ENCODE peak calls at places on chromosomes 16 and 17, in ten cellular contexts. One of them, this sample, is unnamed.

GRCh38 chr16:1080801-1081733 is 8.5 kb downstream of the SSTR5 start:
- DNase-seq in stomach: no peak
- DNase-seq in breast epithelium: no peak
- DNase-seq in OCI-LY7: no peak
- DNase-seq in hepatocyte: no peak
- DNase-seq in IMR-90: no peak
- DNase-seq in fibroblast of lung: no peak
- DNase-seq in cardiac muscle cell: no peak
- DNase-seq in transverse colon: no peak
- DNase-seq in PC-9: no peak
- DNase-seq in this sample: no peak

GRCh38 chr16:24700549-24701392 is 28.7 kb upstream of the TNRC6A start:
- DNase-seq in stomach: peak
- DNase-seq in breast epithelium: peak
- DNase-seq in OCI-LY7: no peak
- DNase-seq in hepatocyte: peak
- DNase-seq in IMR-90: peak
- DNase-seq in fibroblast of lung: peak
- DNase-seq in cardiac muscle cell: peak
- DNase-seq in transverse colon: peak
- DNase-seq in PC-9: peak
- DNase-seq in this sample: peak

GRCh38 chr16:75044800-75045361 is 46.1 kb downstream of the ZNRF1 start:
- DNase-seq in stomach: no peak
- DNase-seq in breast epithelium: no peak
- DNase-seq in OCI-LY7: no peak
- DNase-seq in hepatocyte: no peak
- DNase-seq in IMR-90: no peak
- DNase-seq in fibroblast of lung: peak
- DNase-seq in cardiac muscle cell: peak
- DNase-seq in transverse colon: no peak
- DNase-seq in PC-9: peak
- DNase-seq in this sample: peak

GRCh38 chr17:16287563-16288027 is 65.7 kb downstream of the CENPV start:
- DNase-seq in stomach: peak
- DNase-seq in breast epithelium: no peak
- DNase-seq in OCI-LY7: peak
- DNase-seq in hepatocyte: peak
- DNase-seq in IMR-90: peak
- DNase-seq in fibroblast of lung: peak
- DNase-seq in cardiac muscle cell: peak
- DNase-seq in transverse colon: peak
- DNase-seq in PC-9: peak
- DNase-seq in this sample: no peak

GRCh38 chr16:51243836-51244483 is 92.9 kb upstream of the SALL1 start:
- DNase-seq in stomach: peak
- DNase-seq in breast epithelium: no peak
- DNase-seq in OCI-LY7: no peak
- DNase-seq in hepatocyte: peak
- DNase-seq in IMR-90: peak
- DNase-seq in fibroblast of lung: peak
- DNase-seq in cardiac muscle cell: peak
- DNase-seq in transverse colon: peak
- DNase-seq in PC-9: no peak
- DNase-seq in this sample: no peak

GRCh38 chr17:76500745-76501017 is 542 bp downstream of the RHBDF2 start:
- DNase-seq in stomach: no peak
- DNase-seq in breast epithelium: no peak
- DNase-seq in OCI-LY7: peak
- DNase-seq in hepatocyte: no peak
- DNase-seq in IMR-90: no peak
- DNase-seq in fibroblast of lung: no peak
- DNase-seq in cardiac muscle cell: no peak
- DNase-seq in transverse colon: no peak
- DNase-seq in PC-9: no peak
- DNase-seq in this sample: no peak

GRCh38 chr17:81612172-81612571 is 24.7 kb downstream of the NPLOC4 start:
- DNase-seq in stomach: no peak
- DNase-seq in breast epithelium: no peak
- DNase-seq in OCI-LY7: no peak
- DNase-seq in hepatocyte: no peak
- DNase-seq in IMR-90: no peak
- DNase-seq in fibroblast of lung: no peak
- DNase-seq in cardiac muscle cell: no peak
- DNase-seq in transverse colon: no peak
- DNase-seq in PC-9: no peak
- DNase-seq in this sample: no peak

GRCh38 chr16:84833542-84834402 is 14.0 kb downstream of the CRISPLD2 start:
- DNase-seq in stomach: no peak
- DNase-seq in breast epithelium: no peak
- DNase-seq in OCI-LY7: no peak
- DNase-seq in hepatocyte: no peak
- DNase-seq in IMR-90: no peak
- DNase-seq in fibroblast of lung: no peak
- DNase-seq in cardiac muscle cell: no peak
- DNase-seq in transverse colon: no peak
- DNase-seq in PC-9: no peak
- DNase-seq in this sample: no peak

DNA sequence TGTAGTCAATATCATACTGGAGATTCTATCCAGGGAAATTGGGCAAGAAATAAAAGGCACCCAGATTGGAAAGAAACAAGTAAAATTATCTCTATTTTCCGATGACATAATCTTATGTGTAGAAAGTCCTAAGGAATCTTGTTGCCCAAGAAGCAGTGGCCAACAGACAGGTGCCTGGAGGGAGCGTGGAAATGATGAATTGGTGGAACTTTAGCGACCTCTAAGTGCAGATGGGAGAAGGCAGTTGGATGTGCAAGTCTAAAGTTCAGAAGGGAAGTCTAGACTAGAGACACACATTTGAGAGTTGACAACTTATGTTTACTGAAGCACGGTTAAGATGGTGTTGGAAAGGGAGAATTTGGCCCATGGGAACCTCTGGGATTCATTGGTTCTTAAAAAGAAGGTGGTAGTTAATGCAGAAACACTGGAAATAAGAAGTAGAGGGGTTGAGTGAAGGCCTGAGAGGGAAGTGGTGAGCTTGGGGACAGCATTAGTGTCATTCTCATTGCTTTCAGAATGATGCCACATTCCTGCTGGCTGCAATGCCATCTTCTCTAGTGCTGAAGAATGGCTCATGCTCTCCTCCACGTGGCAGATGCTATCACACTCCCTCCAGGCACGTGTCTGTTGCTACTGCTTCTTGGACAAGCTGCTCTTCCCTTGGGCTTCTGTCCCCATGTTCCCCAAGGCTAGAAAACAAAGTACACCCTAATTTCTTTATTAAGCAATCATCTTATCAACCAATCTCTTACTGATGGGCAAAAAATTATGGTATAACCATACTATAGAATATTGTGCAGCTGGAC is 24.0 kb downstream of the TAT start:
- DNase-seq in stomach: no peak
- DNase-seq in breast epithelium: no peak
- DNase-seq in OCI-LY7: peak
- DNase-seq in hepatocyte: no peak
- DNase-seq in IMR-90: no peak
- DNase-seq in fibroblast of lung: no peak
- DNase-seq in cardiac muscle cell: no peak
- DNase-seq in transverse colon: no peak
- DNase-seq in PC-9: no peak
- DNase-seq in this sample: no peak
- TF ChIP-seq CTCF in stomach: no peak
- TF ChIP-seq CTCF in breast epithelium: no peak
- TF ChIP-seq CTCF in OCI-LY7: peak
- TF ChIP-seq CTCF in hepatocyte: no peak
- TF ChIP-seq CTCF in IMR-90: no peak
- TF ChIP-seq CTCF in fibroblast of lung: no peak
- TF ChIP-seq CTCF in cardiac muscle cell: peak
- TF ChIP-seq CTCF in transverse colon: no peak
- TF ChIP-seq CTCF in PC-9: peak
- TF ChIP-seq CTCF in this sample: no peak

GRCh38 chr17:17493249-17493985 is 2.8 kb downstream of the RASD1 start:
- DNase-seq in stomach: peak
- DNase-seq in breast epithelium: peak
- DNase-seq in OCI-LY7: no peak
- DNase-seq in hepatocyte: no peak
- DNase-seq in IMR-90: no peak
- DNase-seq in fibroblast of lung: no peak
- DNase-seq in cardiac muscle cell: no peak
- DNase-seq in transverse colon: peak
- DNase-seq in PC-9: no peak
- DNase-seq in this sample: peak
- H3K4me3 ChIP-seq in stomach: no peak
- H3K4me3 ChIP-seq in breast epithelium: peak
- H3K4me3 ChIP-seq in OCI-LY7: no peak
- H3K4me3 ChIP-seq in hepatocyte: no peak
- H3K4me3 ChIP-seq in IMR-90: no peak
- H3K4me3 ChIP-seq in fibroblast of lung: no peak
- H3K4me3 ChIP-seq in cardiac muscle cell: no peak
- H3K4me3 ChIP-seq in transverse colon: no peak
- H3K4me3 ChIP-seq in PC-9: no peak
- H3K4me3 ChIP-seq in this sample: no peak

GRCh38 chr16:88387941-88388627 is 5.3 kb downstream of the ZNF469 start:
- DNase-seq in stomach: peak
- DNase-seq in breast epithelium: peak
- DNase-seq in OCI-LY7: no peak
- DNase-seq in hepatocyte: peak
- DNase-seq in IMR-90: peak
- DNase-seq in fibroblast of lung: peak
- DNase-seq in cardiac muscle cell: no peak
- DNase-seq in transverse colon: peak
- DNase-seq in PC-9: peak
- DNase-seq in this sample: peak
- H3K27ac ChIP-seq in stomach: peak
- H3K27ac ChIP-seq in breast epithelium: peak
- H3K27ac ChIP-seq in OCI-LY7: no peak
- H3K27ac ChIP-seq in hepatocyte: no peak
- H3K27ac ChIP-seq in IMR-90: peak
- H3K27ac ChIP-seq in fibroblast of lung: no peak
- H3K27ac ChIP-seq in cardiac muscle cell: no peak
- H3K27ac ChIP-seq in transverse colon: no peak
- H3K27ac ChIP-seq in PC-9: peak
- H3K27ac ChIP-seq in this sample: peak

GRCh38 chr17:79105937-79106336 is 31.3 kb downstream of the ENGASE start:
- DNase-seq in stomach: no peak
- DNase-seq in breast epithelium: no peak
- DNase-seq in OCI-LY7: no peak
- DNase-seq in hepatocyte: no peak
- DNase-seq in IMR-90: no peak
- DNase-seq in fibroblast of lung: no peak
- DNase-seq in cardiac muscle cell: no peak
- DNase-seq in transverse colon: no peak
- DNase-seq in PC-9: no peak
- DNase-seq in this sample: no peak

GRCh38 chr17:79102214-79102613 is 27.6 kb downstream of the ENGASE start:
- DNase-seq in stomach: no peak
- DNase-seq in breast epithelium: no peak
- DNase-seq in OCI-LY7: no peak
- DNase-seq in hepatocyte: no peak
- DNase-seq in IMR-90: no peak
- DNase-seq in fibroblast of lung: no peak
- DNase-seq in cardiac muscle cell: no peak
- DNase-seq in transverse colon: no peak
- DNase-seq in PC-9: no peak
- DNase-seq in this sample: no peak

GRCh38 chr17:79107499-79108231 is 33.0 kb downstream of the ENGASE start:
- DNase-seq in stomach: no peak
- DNase-seq in breast epithelium: no peak
- DNase-seq in OCI-LY7: no peak
- DNase-seq in hepatocyte: no peak
- DNase-seq in IMR-90: no peak
- DNase-seq in fibroblast of lung: no peak
- DNase-seq in cardiac muscle cell: no peak
- DNase-seq in transverse colon: no peak
- DNase-seq in PC-9: no peak
- DNase-seq in this sample: no peak

GRCh38 chr17:79106958-79107357 is 32.3 kb downstream of the ENGASE start:
- DNase-seq in stomach: no peak
- DNase-seq in breast epithelium: no peak
- DNase-seq in OCI-LY7: no peak
- DNase-seq in hepatocyte: no peak
- DNase-seq in IMR-90: no peak
- DNase-seq in fibroblast of lung: no peak
- DNase-seq in cardiac muscle cell: no peak
- DNase-seq in transverse colon: no peak
- DNase-seq in PC-9: no peak
- DNase-seq in this sample: no peak

GRCh38 chr17:79104898-79105600 is 30.4 kb downstream of the ENGASE start:
- DNase-seq in stomach: no peak
- DNase-seq in breast epithelium: no peak
- DNase-seq in OCI-LY7: peak
- DNase-seq in hepatocyte: no peak
- DNase-seq in IMR-90: no peak
- DNase-seq in fibroblast of lung: no peak
- DNase-seq in cardiac muscle cell: no peak
- DNase-seq in transverse colon: no peak
- DNase-seq in PC-9: no peak
- DNase-seq in this sample: no peak
- TF ChIP-seq CTCF in stomach: no peak
- TF ChIP-seq CTCF in breast epithelium: no peak
- TF ChIP-seq CTCF in OCI-LY7: peak
- TF ChIP-seq CTCF in hepatocyte: no peak
- TF ChIP-seq CTCF in IMR-90: no peak
- TF ChIP-seq CTCF in fibroblast of lung: no peak
- TF ChIP-seq CTCF in cardiac muscle cell: no peak
- TF ChIP-seq CTCF in transverse colon: no peak
- TF ChIP-seq CTCF in PC-9: no peak
- TF ChIP-seq CTCF in this sample: no peak